ENCODE peak calls at places on chromosomes 2 and 18, in four cellular contexts. One of them, this sample, is unnamed.

GRCh38 chr2:88720399-88720798 is 28.9 kb downstream of the RPIA start:
- DNase-seq in NCI-H146: no peak
- DNase-seq in CD4-positive, CD25-positive, alpha-beta regulatory T cell: no peak
- DNase-seq in progenitor cell of endocrine pancreas: no peak
- DNase-seq in this sample: no peak

GRCh38 chr2:140589273-140589672 is 1541.5 kb downstream of the LRP1B start:
- DNase-seq in progenitor cell of endocrine pancreas: no peak
- DNase-seq in CD4-positive, CD25-positive, alpha-beta regulatory T cell: no peak
- DNase-seq in NCI-H146: no peak
- DNase-seq in this sample: no peak

GRCh38 chr2:232624554-232624842 is 8.9 kb upstream of the EFHD1 start:
- DNase-seq in progenitor cell of endocrine pancreas: no peak
- DNase-seq in NCI-H146: no peak
- DNase-seq in CD4-positive, CD25-positive, alpha-beta regulatory T cell: no peak
- DNase-seq in this sample: no peak

GRCh38 chr2:232547991-232548390 is 2.4 kb downstream of the TIGD1 start:
- DNase-seq in CD4-positive, CD25-positive, alpha-beta regulatory T cell: no peak
- DNase-seq in NCI-H146: no peak
- DNase-seq in progenitor cell of endocrine pancreas: no peak
- DNase-seq in this sample: no peak

GRCh38 chr18:59909289-59910036 is 9.7 kb downstream of the PMAIP1 start:
- DNase-seq in CD4-positive, CD25-positive, alpha-beta regulatory T cell: no peak
- DNase-seq in progenitor cell of endocrine pancreas: no peak
- DNase-seq in NCI-H146: no peak
- DNase-seq in this sample: no peak

GRCh38 chr2:141710589-141711239 is 420.1 kb downstream of the LRP1B start:
- DNase-seq in CD4-positive, CD25-positive, alpha-beta regulatory T cell: no peak
- DNase-seq in progenitor cell of endocrine pancreas: no peak
- DNase-seq in NCI-H146: no peak
- DNase-seq in this sample: no peak

GRCh38 chr18:26089247-26090129 is 925 bp downstream of the SS18 start:
- DNase-seq in NCI-H146: peak; percentile 13
- DNase-seq in CD4-positive, CD25-positive, alpha-beta regulatory T cell: no peak
- DNase-seq in progenitor cell of endocrine pancreas: peak; percentile 55
- DNase-seq in this sample: peak; percentile 7

GRCh38 chr18:31965331-31965970 is 22.5 kb upstream of the TRAPPC8 start:
- DNase-seq in NCI-H146: no peak
- DNase-seq in progenitor cell of endocrine pancreas: no peak
- DNase-seq in CD4-positive, CD25-positive, alpha-beta regulatory T cell: no peak
- DNase-seq in this sample: no peak

GRCh38 chr18:48846423-48846932 is 104.3 kb downstream of the SMAD7 start:
- DNase-seq in NCI-H146: no peak
- DNase-seq in progenitor cell of endocrine pancreas: no peak
- DNase-seq in CD4-positive, CD25-positive, alpha-beta regulatory T cell: no peak
- DNase-seq in this sample: no peak

GRCh38 chr2:178455947-178456346 is 4.8 kb downstream of the PJVK start:
- DNase-seq in NCI-H146: no peak
- DNase-seq in progenitor cell of endocrine pancreas: no peak
- DNase-seq in CD4-positive, CD25-positive, alpha-beta regulatory T cell: no peak
- DNase-seq in this sample: no peak

GRCh38 chr2:5057895-5058294 is 634.3 kb upstream of the SOX11 start:
- DNase-seq in NCI-H146: peak; percentile 93
- DNase-seq in CD4-positive, CD25-positive, alpha-beta regulatory T cell: no peak
- DNase-seq in progenitor cell of endocrine pancreas: no peak
- DNase-seq in this sample: no peak

GRCh38 chr2:198656869-198657268 is 800.9 kb downstream of the SATB2 start:
- DNase-seq in NCI-H146: no peak
- DNase-seq in progenitor cell of endocrine pancreas: no peak
- DNase-seq in CD4-positive, CD25-positive, alpha-beta regulatory T cell: no peak
- DNase-seq in this sample: no peak

GRCh38 chr2:213164263-213164662 is 12.9 kb upstream of the IKZF2 start:
- DNase-seq in CD4-positive, CD25-positive, alpha-beta regulatory T cell: no peak
- DNase-seq in NCI-H146: no peak
- DNase-seq in progenitor cell of endocrine pancreas: no peak
- DNase-seq in this sample: no peak

GRCh38 chr2:144325086-144325485 is 194.8 kb downstream of the ZEB2 start:
- DNase-seq in NCI-H146: no peak
- DNase-seq in CD4-positive, CD25-positive, alpha-beta regulatory T cell: peak; percentile 9
- DNase-seq in progenitor cell of endocrine pancreas: no peak
- DNase-seq in this sample: peak; percentile 67

GRCh38 chr2:88892207-88892606 is 200.7 kb downstream of the RPIA start:
- DNase-seq in progenitor cell of endocrine pancreas: no peak
- DNase-seq in CD4-positive, CD25-positive, alpha-beta regulatory T cell: no peak
- DNase-seq in NCI-H146: no peak
- DNase-seq in this sample: no peak

GRCh38 chr18:13273800-13274199 is 55.2 kb downstream of the LDLRAD4 start:
- DNase-seq in CD4-positive, CD25-positive, alpha-beta regulatory T cell: peak; percentile 11
- DNase-seq in NCI-H146: no peak
- DNase-seq in progenitor cell of endocrine pancreas: no peak
- DNase-seq in this sample: peak; percentile 52

GRCh38 chr2:226683926-226684562 is 115.6 kb downstream of the IRS1 start:
- DNase-seq in CD4-positive, CD25-positive, alpha-beta regulatory T cell: no peak
- DNase-seq in progenitor cell of endocrine pancreas: no peak
- DNase-seq in NCI-H146: no peak
- DNase-seq in this sample: no peak

GRCh38 chr18:11857177-11857887 is 6.1 kb downstream of the CHMP1B start:
- DNase-seq in CD4-positive, CD25-positive, alpha-beta regulatory T cell: no peak
- DNase-seq in NCI-H146: no peak
- DNase-seq in progenitor cell of endocrine pancreas: no peak
- DNase-seq in this sample: no peak

GRCh38 chr18:13218376-13219011 is at the start of gene LDLRAD4:
- DNase-seq in progenitor cell of endocrine pancreas: peak; percentile 34
- DNase-seq in CD4-positive, CD25-positive, alpha-beta regulatory T cell: peak; percentile 20
- DNase-seq in NCI-H146: peak; percentile 33
- DNase-seq in this sample: peak; percentile 39

GRCh38 chr18:61755553-61755952 is 137.3 kb downstream of the RNF152 start:
- DNase-seq in NCI-H146: no peak
- DNase-seq in CD4-positive, CD25-positive, alpha-beta regulatory T cell: no peak
- DNase-seq in progenitor cell of endocrine pancreas: no peak
- DNase-seq in this sample: no peak

GRCh38 chr2:88067189-88067588 is 436 bp upstream of the SMYD1 start:
- DNase-seq in progenitor cell of endocrine pancreas: no peak
- DNase-seq in NCI-H146: no peak
- DNase-seq in CD4-positive, CD25-positive, alpha-beta regulatory T cell: no peak
- DNase-seq in this sample: no peak

GRCh38 chr2:210964141-210964764 is 407.9 kb downstream of the CPS1 start:
- DNase-seq in progenitor cell of endocrine pancreas: no peak
- DNase-seq in NCI-H146: peak; percentile 16
- DNase-seq in CD4-positive, CD25-positive, alpha-beta regulatory T cell: no peak
- DNase-seq in this sample: no peak

GRCh38 chr18:14969507-14969906 is 221.5 kb downstream of the ANKRD30B start:
- DNase-seq in CD4-positive, CD25-positive, alpha-beta regulatory T cell: no peak
- DNase-seq in NCI-H146: no peak
- DNase-seq in progenitor cell of endocrine pancreas: no peak
- DNase-seq in this sample: no peak

GRCh38 chr2:222835142-222835822 is 25.6 kb upstream of the ACSL3 start:
- DNase-seq in NCI-H146: no peak
- DNase-seq in CD4-positive, CD25-positive, alpha-beta regulatory T cell: no peak
- DNase-seq in progenitor cell of endocrine pancreas: no peak
- DNase-seq in this sample: no peak